ENCODE peak calls at places on chromosome 13, in nine cellular contexts. Z is HL-60, N is tibial nerve, V is cardiac muscle cell, A is body of pancreas, F is choroid plexus epithelial cell, G is esophagus squamous epithelium, R is skeletal muscle cell, B is colonic mucosa. U is an unnamed sample.

GRCh38 chr13:91740811-91741210 is 342.4 kb downstream of the GPC5 start:
- DNase-seq in Z (no peak), N (no peak), V (no peak), A (no peak), F (no peak), G (no peak), R (no peak), B (no peak), U (no peak)

GRCh38 chr13:76885203-76886004 is 801 bp downstream of the KCTD12 start:
- DNase-seq in Z (peak), N (peak), V (peak), A (peak), F (peak), G (peak), R (no peak), B (peak), U (peak)

GRCh38 chr13:74919914-74920313 is 562.1 kb downstream of the TBC1D4 start:
- DNase-seq in Z (no peak), N (no peak), V (no peak), A (no peak), F (no peak), G (no peak), R (no peak), B (no peak), U (no peak)

GRCh38 chr13:80276371-80277289 is 64.3 kb downstream of the SPRY2 start:
- DNase-seq in Z (no peak), N (no peak), V (no peak), A (peak), F (peak), G (no peak), R (peak), B (no peak), U (no peak)

GRCh38 chr13:98900442-98900841 is 77.4 kb downstream of the DOCK9 start:
- DNase-seq in Z (no peak), N (no peak), V (no peak), A (no peak), F (no peak), G (no peak), R (peak), B (no peak), U (no peak)

GRCh38 chr13:77853701-77854100 is 64.9 kb downstream of the EDNRB start:
- DNase-seq in Z (no peak), N (no peak), V (no peak), A (no peak), F (no peak), G (no peak), R (no peak), B (no peak), U (no peak)

GRCh38 chr13:108828053-108828806 is 198.8 kb downstream of the MYO16 start:
- DNase-seq in Z (no peak), N (no peak), V (no peak), A (peak), F (no peak), G (no peak), R (no peak), B (no peak), U (no peak)

GRCh38 chr13:65472336-65472735 is 1757.8 kb downstream of the PCDH9 start:
- DNase-seq in Z (no peak), N (no peak), V (no peak), A (no peak), F (peak), G (no peak), R (no peak), B (no peak), U (no peak)

GRCh38 chr13:76641056-76641455 is 245.1 kb downstream of the KCTD12 start:
- DNase-seq in Z (no peak), N (no peak), V (no peak), A (no peak), F (no peak), G (no peak), R (no peak), B (no peak), U (no peak)

GRCh38 chr13:48586591-48587103 is 53.8 kb upstream of the RCBTB2 start:
- DNase-seq in Z (no peak), N (no peak), V (no peak), A (no peak), F (peak), G (no peak), R (peak), B (no peak), U (no peak)

GRCh38 chr13:108269601-108270328 is at the start of gene TNFSF13B:
- DNase-seq in Z (peak), N (no peak), V (peak), A (peak), F (peak), G (no peak), R (no peak), B (peak), U (peak)

GRCh38 chr13:32669030-32669646 is 82.9 kb downstream of the PDS5B start:
- DNase-seq in Z (peak), N (no peak), V (peak), A (peak), F (peak), G (no peak), R (no peak), B (no peak), U (no peak)

GRCh38 chr13:27130223-27131015 is 41.2 kb downstream of the USP12 start:
- DNase-seq in Z (no peak), N (no peak), V (no peak), A (no peak), F (peak), G (no peak), R (no peak), B (no peak), U (no peak)

GRCh38 chr13:57409121-57409520 is 222.4 kb upstream of the PCDH17 start:
- DNase-seq in Z (no peak), N (no peak), V (peak), A (no peak), F (no peak), G (no peak), R (no peak), B (no peak), U (no peak)

GRCh38 chr13:94121686-94122085 is 357.8 kb downstream of the DCT start:
- DNase-seq in Z (no peak), N (no peak), V (no peak), A (no peak), F (peak), G (no peak), R (peak), B (no peak), U (no peak)

GRCh38 chr13:21997726-21998125 is 326.9 kb downstream of the FGF9 start:
- DNase-seq in Z (no peak), N (no peak), V (no peak), A (no peak), F (no peak), G (no peak), R (no peak), B (no peak), U (no peak)

GRCh38 chr13:44451109-44451508 is 77.5 kb downstream of the SERP2 start:
- DNase-seq in Z (no peak), N (no peak), V (no peak), A (no peak), F (no peak), G (no peak), R (no peak), B (no peak), U (no peak)

GRCh38 chr13:45231722-45232121 is 30.9 kb upstream of the KCTD4 start:
- DNase-seq in Z (no peak), N (no peak), V (no peak), A (no peak), F (peak), G (no peak), R (no peak), B (no peak), U (no peak)

GRCh38 chr13:93559718-93560117 is 333.1 kb downstream of the GPC6 start:
- DNase-seq in Z (no peak), N (no peak), V (no peak), A (no peak), F (peak), G (no peak), R (peak), B (no peak), U (no peak)

GRCh38 chr13:106473174-106473573 is 62.3 kb downstream of the EFNB2 start:
- DNase-seq in Z (no peak), N (no peak), V (no peak), A (no peak), F (no peak), G (no peak), R (no peak), B (no peak), U (no peak)

GRCh38 chr13:89695343-89696257 is 1651.9 kb upstream of the MIR17HG start:
- DNase-seq in Z (peak), N (no peak), V (peak), A (peak), F (peak), G (no peak), R (no peak), B (peak), U (no peak)

GRCh38 chr13:104198811-104199210 is 1132.6 kb upstream of the SLC10A2 start:
- DNase-seq in Z (no peak), N (no peak), V (no peak), A (no peak), F (no peak), G (no peak), R (no peak), B (no peak), U (no peak)

GRCh38 chr13:81089758-81090157 is 748.8 kb upstream of the SPRY2 start:
- DNase-seq in Z (no peak), N (no peak), V (no peak), A (no peak), F (no peak), G (no peak), R (no peak), B (no peak), U (no peak)

GRCh38 chr13:57716295-57716694 is 84.8 kb downstream of the PCDH17 start:
- DNase-seq in Z (no peak), N (no peak), V (peak), A (no peak), F (no peak), G (no peak), R (no peak), B (no peak), U (no peak)

GRCh38 chr13:23466144-23467002 is 32.9 kb upstream of the SACS start:
- DNase-seq in Z (peak), N (peak), V (peak), A (peak), F (peak), G (no peak), R (peak), B (peak), U (peak)

GRCh38 chr13:58048670-58049069 is 417.1 kb downstream of the PCDH17 start:
- DNase-seq in Z (no peak), N (no peak), V (no peak), A (no peak), F (no peak), G (no peak), R (no peak), B (no peak), U (no peak)

GRCh38 chr13:43572601-43573360 is 214.0 kb downstream of the ENOX1 start:
- DNase-seq in Z (no peak), N (no peak), V (no peak), A (no peak), F (no peak), G (no peak), R (peak), B (no peak), U (no peak)

DNA sequence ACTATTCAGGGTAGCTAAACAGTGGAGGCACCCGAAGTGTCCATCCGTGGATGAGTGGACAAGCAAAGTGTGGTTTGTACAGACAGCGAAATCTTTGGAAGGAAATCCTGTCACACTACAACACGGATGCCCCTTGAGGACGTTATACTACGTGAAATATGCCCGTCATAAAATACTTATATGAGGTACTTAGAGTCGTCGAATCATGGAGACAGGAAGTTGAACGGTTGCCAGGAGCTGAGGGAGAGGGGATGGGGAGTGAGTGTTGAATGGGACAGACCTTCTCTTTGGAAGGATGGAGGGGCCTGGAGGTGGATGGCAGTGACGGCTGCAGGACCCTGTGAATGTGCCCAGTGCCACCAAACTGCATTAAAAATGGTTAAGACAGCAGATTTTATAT is 11.6 kb downstream of the ATP4B start:
- DNase-seq in Z (no peak), N (peak), V (no peak), A (no peak), F (no peak), G (no peak), R (no peak), B (peak), U (peak)
- H3K4me3 ChIP-seq in Z (no peak), N (no peak), V (no peak), A (no peak), F (no peak), G (no peak), R (no peak), B (no peak), U (no peak)

DNA sequence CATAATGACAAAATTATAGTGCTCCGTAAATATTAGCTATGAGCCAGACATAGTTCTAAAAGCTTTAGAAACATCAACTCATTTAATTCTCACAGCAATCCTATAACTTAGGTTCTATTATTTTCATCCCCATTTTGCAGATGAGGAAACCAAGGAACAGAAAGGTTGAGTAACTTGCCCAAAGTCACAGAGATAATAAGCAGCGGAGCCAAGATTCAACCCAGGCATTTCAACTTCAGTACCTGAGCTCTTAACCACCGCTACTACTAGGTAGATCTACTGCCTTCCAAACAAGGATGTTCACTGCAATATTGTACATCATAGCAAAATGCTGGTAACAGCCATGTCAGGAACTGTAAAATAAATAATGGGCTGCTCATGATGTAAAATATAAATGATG is 39.9 kb downstream of the ELF1 start:
- DNase-seq in Z (no peak), N (no peak), V (no peak), A (no peak), F (no peak), G (no peak), R (no peak), B (no peak), U (no peak)
- H3K4me3 ChIP-seq in Z (peak), N (no peak), V (no peak), A (no peak), F (no peak), G (peak), R (no peak), B (peak), U (peak)

DNA sequence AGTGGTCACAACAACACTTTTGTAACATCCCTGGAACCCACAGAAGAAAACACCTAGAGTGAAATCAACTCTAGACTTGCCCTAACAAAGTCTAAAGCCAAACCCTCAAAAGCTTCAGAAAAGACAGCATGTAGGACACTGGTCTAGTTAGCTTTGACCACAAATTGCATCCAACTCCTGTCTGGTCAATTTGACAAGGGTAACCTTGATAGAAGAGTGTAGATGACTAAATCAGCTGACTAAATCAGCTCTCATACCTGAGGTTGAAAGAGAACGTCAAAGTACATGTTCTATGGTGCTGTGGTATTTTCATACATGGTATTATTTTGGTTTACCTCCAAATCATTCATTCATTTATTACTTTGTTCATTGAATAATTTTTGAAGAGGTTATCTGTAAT is 272.8 kb downstream of the KLF5 start:
- DNase-seq in Z (no peak), N (no peak), V (no peak), A (no peak), F (no peak), G (no peak), R (no peak), B (no peak), U (no peak)
- H3K4me3 ChIP-seq in Z (no peak), N (no peak), V (no peak), A (no peak), F (no peak), G (no peak), R (no peak), B (no peak), U (no peak)

DNA sequence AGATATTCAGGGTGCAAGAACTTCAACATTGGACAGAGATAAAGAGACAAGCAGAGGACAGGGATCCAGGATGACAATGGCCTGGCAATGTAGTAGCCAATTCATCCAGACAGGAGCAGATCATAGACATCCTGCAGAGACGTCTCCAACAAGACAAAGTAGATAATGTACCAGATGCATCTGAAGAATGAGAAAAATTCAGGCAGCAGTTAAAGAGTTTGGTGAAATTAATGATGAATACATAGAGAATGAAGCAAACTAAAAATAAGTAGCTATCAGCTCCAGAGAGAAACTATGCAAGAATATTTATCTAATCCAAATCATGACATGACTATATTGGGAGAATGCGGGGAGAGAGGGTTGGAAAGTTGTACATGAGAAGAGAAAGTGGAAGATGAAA is 278.4 kb upstream of the DACH1 start:
- DNase-seq in Z (no peak), N (no peak), V (no peak), A (no peak), F (peak), G (no peak), R (no peak), B (no peak), U (no peak)
- H3K4me3 ChIP-seq in Z (no peak), N (no peak), V (no peak), A (no peak), F (no peak), G (no peak), R (no peak), B (no peak), U (no peak)

U was measured in CD8-positive, alpha-beta T cell.